ENCODE peak calls at places on chromosomes 16 and 17, in nine cellular contexts. One of them, this sample, is unnamed.

GRCh38 chr16:61887903-61888302 is 148.3 kb downstream of the CDH8 start:
- DNase-seq in HepG2: no peak
- DNase-seq in suprapubic skin: no peak
- DNase-seq in stomach: no peak
- DNase-seq in IMR-90: no peak
- DNase-seq in prostate gland: no peak
- DNase-seq in breast epithelium: no peak
- DNase-seq in tibial nerve: no peak
- DNase-seq in transverse colon: no peak
- DNase-seq in this sample: no peak

GRCh38 chr17:15119928-15120327 is 145.2 kb downstream of the PMP22 start:
- DNase-seq in HepG2: no peak
- DNase-seq in suprapubic skin: no peak
- DNase-seq in stomach: no peak
- DNase-seq in IMR-90: no peak
- DNase-seq in prostate gland: no peak
- DNase-seq in breast epithelium: no peak
- DNase-seq in tibial nerve: no peak
- DNase-seq in transverse colon: no peak
- DNase-seq in this sample: no peak

GRCh38 chr17:55549140-55549539 is 37.9 kb upstream of the SMIM36 start:
- DNase-seq in HepG2: peak; percentile 33
- DNase-seq in suprapubic skin: no peak
- DNase-seq in stomach: no peak
- DNase-seq in IMR-90: no peak
- DNase-seq in prostate gland: no peak
- DNase-seq in breast epithelium: no peak
- DNase-seq in tibial nerve: no peak
- DNase-seq in transverse colon: no peak
- DNase-seq in this sample: no peak

GRCh38 chr17:15403276-15403939 is 62.0 kb upstream of the TEKT3 start:
- DNase-seq in HepG2: no peak
- DNase-seq in suprapubic skin: no peak
- DNase-seq in stomach: no peak
- DNase-seq in IMR-90: peak; percentile 53
- DNase-seq in prostate gland: no peak
- DNase-seq in breast epithelium: no peak
- DNase-seq in tibial nerve: no peak
- DNase-seq in transverse colon: no peak
- DNase-seq in this sample: no peak

GRCh38 chr16:3023415-3023668 is 400 bp downstream of the HCFC1R1 start:
- DNase-seq in HepG2: no peak
- DNase-seq in suprapubic skin: no peak
- DNase-seq in stomach: no peak
- DNase-seq in IMR-90: peak; percentile 66
- DNase-seq in prostate gland: no peak
- DNase-seq in breast epithelium: peak; percentile 60
- DNase-seq in tibial nerve: no peak
- DNase-seq in transverse colon: no peak
- DNase-seq in this sample: peak; percentile 76

GRCh38 chr17:21689604-21690003 is 2.7 kb upstream of the KCNJ18 start:
- DNase-seq in HepG2: no peak
- DNase-seq in suprapubic skin: peak; percentile 80
- DNase-seq in stomach: no peak
- DNase-seq in IMR-90: peak; percentile 72
- DNase-seq in prostate gland: no peak
- DNase-seq in breast epithelium: no peak
- DNase-seq in tibial nerve: peak; percentile 47
- DNase-seq in transverse colon: no peak
- DNase-seq in this sample: no peak

GRCh38 chr17:39069114-39069756 is 82.2 kb downstream of the PLXDC1 start:
- DNase-seq in HepG2: peak; percentile 46
- DNase-seq in suprapubic skin: no peak
- DNase-seq in stomach: no peak
- DNase-seq in IMR-90: peak; percentile 54
- DNase-seq in prostate gland: peak; percentile 15
- DNase-seq in breast epithelium: no peak
- DNase-seq in tibial nerve: no peak
- DNase-seq in transverse colon: no peak
- DNase-seq in this sample: no peak

GRCh38 chr17:68456529-68457167 is 648 bp downstream of the WIPI1 start:
- DNase-seq in HepG2: peak; percentile 92
- DNase-seq in suprapubic skin: peak; percentile 90
- DNase-seq in stomach: peak; percentile 70
- DNase-seq in IMR-90: peak; percentile 90
- DNase-seq in prostate gland: peak; percentile 78
- DNase-seq in breast epithelium: peak; percentile 87
- DNase-seq in tibial nerve: peak; percentile 82
- DNase-seq in transverse colon: peak; percentile 82
- DNase-seq in this sample: peak; percentile 82

GRCh38 chr17:9056566-9056965 is 35.3 kb downstream of the NTN1 start:
- DNase-seq in HepG2: no peak
- DNase-seq in suprapubic skin: peak; percentile 89
- DNase-seq in stomach: no peak
- DNase-seq in IMR-90: no peak
- DNase-seq in prostate gland: no peak
- DNase-seq in breast epithelium: no peak
- DNase-seq in tibial nerve: peak; percentile 59
- DNase-seq in transverse colon: peak; percentile 13
- DNase-seq in this sample: peak; percentile 57

GRCh38 chr17:18953231-18953728 is 1.3 kb downstream of the SLC5A10 start:
- DNase-seq in HepG2: no peak
- DNase-seq in suprapubic skin: no peak
- DNase-seq in stomach: no peak
- DNase-seq in IMR-90: no peak
- DNase-seq in prostate gland: no peak
- DNase-seq in breast epithelium: no peak
- DNase-seq in tibial nerve: no peak
- DNase-seq in transverse colon: no peak
- DNase-seq in this sample: no peak

DNA sequence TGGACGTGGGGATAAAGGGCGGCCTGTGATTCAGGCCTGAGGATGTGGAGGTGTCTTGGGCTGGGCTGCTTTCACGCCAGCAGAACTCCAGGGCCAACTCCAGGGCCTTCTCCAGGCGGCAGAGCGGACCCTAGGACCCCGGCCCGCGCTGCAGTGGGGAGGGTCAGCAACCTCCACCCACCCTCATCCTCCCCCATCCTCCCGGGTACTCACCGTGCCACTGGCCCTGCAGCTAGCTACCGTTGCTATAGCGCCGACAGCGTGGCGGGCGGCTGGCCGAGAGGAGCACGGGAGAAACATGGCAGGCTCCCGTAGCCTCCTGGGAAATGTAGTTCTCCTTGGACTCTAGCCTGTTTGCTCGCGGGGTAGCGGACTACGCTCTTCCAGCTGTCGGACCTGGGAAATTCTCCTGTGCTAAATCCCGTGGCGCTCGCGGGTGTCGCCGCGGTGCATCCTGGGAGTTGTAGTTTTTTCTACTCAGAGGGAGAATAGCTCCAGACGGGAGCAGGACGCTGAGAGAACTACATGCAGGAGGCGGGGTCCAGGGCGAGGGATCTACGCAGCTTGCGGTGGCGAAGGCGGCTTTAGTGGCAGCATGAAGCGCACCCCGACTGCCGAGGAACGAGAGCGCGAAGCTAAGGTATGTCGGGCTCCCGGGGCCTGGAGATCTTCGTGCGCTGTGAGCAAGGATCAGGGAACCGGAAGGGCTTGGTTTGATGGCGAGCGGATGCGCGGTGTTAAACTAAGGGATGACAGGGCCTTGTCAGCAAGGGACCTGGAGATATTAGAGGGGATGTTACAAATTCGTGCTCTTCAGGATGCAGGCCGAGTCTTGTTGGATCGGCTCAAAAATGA is at the start of the genes FTO and RPGRIP1L:
- DNase-seq in HepG2: peak; percentile 99
- DNase-seq in suprapubic skin: peak; percentile 99
- DNase-seq in stomach: peak; percentile 99
- DNase-seq in IMR-90: peak; percentile 99
- DNase-seq in prostate gland: peak; percentile 100
- DNase-seq in breast epithelium: peak; percentile 99
- DNase-seq in tibial nerve: peak; percentile 100
- DNase-seq in transverse colon: peak; percentile 100
- DNase-seq in this sample: peak; percentile 97
- TF ChIP-seq POLR2A in HepG2: peak; percentile 32
- TF ChIP-seq POLR2A in suprapubic skin: no peak
- TF ChIP-seq POLR2A in stomach: no peak
- TF ChIP-seq POLR2A in IMR-90: no peak
- TF ChIP-seq POLR2A in prostate gland: peak; percentile 9
- TF ChIP-seq POLR2A in breast epithelium: peak; percentile 37
- TF ChIP-seq POLR2A in tibial nerve: peak; percentile 38
- TF ChIP-seq POLR2A in transverse colon: peak; percentile 34
- TF ChIP-seq POLR2A in this sample: no peak

DNA sequence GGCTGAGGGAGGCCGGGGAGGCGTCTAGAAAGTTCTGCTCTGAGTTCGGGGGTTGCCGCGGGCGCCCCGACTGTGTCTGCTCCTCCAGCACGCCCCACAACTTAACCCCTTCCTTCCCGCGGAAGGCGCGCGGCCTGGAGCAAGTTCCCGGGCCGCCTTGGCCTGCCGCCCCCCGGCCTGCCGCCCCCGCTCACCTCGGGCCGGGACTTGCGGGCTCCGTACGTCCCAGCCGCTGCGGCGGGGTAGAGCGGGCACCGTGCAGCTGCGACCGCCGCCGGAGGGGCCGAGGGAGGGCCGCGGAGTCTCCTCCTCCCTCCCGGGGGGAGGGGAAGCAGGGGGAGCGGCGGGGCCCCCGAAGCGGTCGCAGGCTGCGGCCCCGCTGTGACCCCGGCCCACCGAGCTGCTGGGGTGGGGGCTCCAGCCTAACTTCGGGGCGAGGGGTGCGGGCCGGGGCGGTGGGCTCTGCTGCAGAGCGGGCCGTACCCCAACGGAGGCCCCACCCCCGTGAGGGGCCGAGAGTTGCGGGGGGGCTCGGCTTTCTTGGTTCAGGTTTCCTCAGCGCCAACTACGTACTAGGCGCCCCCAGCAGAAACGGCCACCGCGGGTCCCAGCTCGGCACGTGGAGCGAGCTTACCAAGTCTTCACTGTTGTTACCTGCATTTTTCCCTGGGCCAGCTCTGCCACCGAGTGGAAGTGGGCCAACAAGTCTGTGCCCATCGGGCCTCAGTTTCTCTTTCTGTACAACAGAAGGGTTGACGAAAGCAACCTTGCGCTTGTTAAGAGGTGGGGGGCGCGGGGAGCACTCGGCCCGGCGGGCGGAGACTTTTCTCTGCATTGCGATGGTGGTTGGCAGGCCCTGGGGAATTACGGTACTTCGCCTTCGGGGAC is at the start of gene CCDC102A:
- DNase-seq in HepG2: no peak
- DNase-seq in suprapubic skin: no peak
- DNase-seq in stomach: peak; percentile 28
- DNase-seq in IMR-90: no peak
- DNase-seq in prostate gland: no peak
- DNase-seq in breast epithelium: peak; percentile 27
- DNase-seq in tibial nerve: no peak
- DNase-seq in transverse colon: no peak
- DNase-seq in this sample: peak; percentile 51
- H3K4me1 ChIP-seq in HepG2: peaks cover 54% of the 10 kb centered on the region
- H3K4me1 ChIP-seq in suprapubic skin: peaks cover 67% of the 10 kb centered on the region
- H3K4me1 ChIP-seq in stomach: peaks cover 49% of the 10 kb centered on the region
- H3K4me1 ChIP-seq in IMR-90: peaks cover 22% of the 10 kb centered on the region
- H3K4me1 ChIP-seq in prostate gland: peaks cover 18% of the 10 kb centered on the region
- H3K4me1 ChIP-seq in breast epithelium: peaks cover 23% of the 10 kb centered on the region
- H3K4me1 ChIP-seq in tibial nerve: peaks cover 32% of the 10 kb centered on the region
- H3K4me1 ChIP-seq in transverse colon: peaks cover 31% of the 10 kb centered on the region
- H3K4me1 ChIP-seq in this sample: no peaks in the 10 kb centered on the region

DNA sequence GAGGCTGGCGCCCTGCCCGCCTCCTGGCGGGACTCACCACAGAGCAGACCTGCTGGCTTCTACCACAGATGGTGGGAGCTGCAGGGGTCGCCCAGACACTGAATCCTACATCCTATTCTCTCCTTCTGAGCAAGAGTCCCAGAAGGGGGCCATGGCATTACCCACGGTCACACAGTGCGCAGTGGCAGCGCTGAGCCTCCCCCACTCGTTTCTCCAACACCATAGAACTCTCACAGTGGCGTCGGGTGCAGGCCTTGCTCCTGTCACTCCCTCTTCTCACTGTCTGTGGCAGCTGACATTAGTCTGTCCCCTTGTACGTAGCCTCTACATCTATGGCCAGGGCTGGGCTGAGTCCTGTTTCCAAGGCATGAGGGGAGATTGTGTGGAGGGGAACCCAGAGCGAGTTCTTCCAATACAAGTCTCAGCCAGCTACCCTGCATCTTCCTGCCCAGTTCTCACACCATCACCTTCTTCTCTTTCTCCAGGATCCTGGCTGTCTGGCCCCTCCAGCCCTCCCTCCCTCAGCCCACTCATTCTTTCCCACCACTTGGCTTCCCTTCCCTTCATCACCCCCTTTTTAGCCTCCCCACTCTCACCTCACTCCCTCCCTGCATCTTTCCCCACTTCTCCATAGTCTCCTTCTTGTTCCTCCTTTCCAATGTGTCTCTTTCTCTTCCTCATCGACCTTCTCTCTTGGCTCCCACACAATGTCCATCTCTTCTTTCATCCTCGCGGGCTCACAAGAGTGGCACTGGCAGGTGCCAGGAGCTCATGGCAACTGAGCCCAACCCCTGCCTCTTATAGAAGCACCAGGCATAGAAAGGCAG is 5.9 kb downstream of the UBTF start:
- DNase-seq in HepG2: no peak
- DNase-seq in suprapubic skin: no peak
- DNase-seq in stomach: no peak
- DNase-seq in IMR-90: no peak
- DNase-seq in prostate gland: no peak
- DNase-seq in breast epithelium: no peak
- DNase-seq in tibial nerve: no peak
- DNase-seq in transverse colon: no peak
- DNase-seq in this sample: no peak
- TF ChIP-seq POLR2A in HepG2: no peak
- TF ChIP-seq POLR2A in suprapubic skin: no peak
- TF ChIP-seq POLR2A in stomach: no peak
- TF ChIP-seq POLR2A in IMR-90: no peak
- TF ChIP-seq POLR2A in prostate gland: no peak
- TF ChIP-seq POLR2A in breast epithelium: no peak
- TF ChIP-seq POLR2A in tibial nerve: no peak
- TF ChIP-seq POLR2A in transverse colon: no peak
- TF ChIP-seq POLR2A in this sample: no peak

DNA sequence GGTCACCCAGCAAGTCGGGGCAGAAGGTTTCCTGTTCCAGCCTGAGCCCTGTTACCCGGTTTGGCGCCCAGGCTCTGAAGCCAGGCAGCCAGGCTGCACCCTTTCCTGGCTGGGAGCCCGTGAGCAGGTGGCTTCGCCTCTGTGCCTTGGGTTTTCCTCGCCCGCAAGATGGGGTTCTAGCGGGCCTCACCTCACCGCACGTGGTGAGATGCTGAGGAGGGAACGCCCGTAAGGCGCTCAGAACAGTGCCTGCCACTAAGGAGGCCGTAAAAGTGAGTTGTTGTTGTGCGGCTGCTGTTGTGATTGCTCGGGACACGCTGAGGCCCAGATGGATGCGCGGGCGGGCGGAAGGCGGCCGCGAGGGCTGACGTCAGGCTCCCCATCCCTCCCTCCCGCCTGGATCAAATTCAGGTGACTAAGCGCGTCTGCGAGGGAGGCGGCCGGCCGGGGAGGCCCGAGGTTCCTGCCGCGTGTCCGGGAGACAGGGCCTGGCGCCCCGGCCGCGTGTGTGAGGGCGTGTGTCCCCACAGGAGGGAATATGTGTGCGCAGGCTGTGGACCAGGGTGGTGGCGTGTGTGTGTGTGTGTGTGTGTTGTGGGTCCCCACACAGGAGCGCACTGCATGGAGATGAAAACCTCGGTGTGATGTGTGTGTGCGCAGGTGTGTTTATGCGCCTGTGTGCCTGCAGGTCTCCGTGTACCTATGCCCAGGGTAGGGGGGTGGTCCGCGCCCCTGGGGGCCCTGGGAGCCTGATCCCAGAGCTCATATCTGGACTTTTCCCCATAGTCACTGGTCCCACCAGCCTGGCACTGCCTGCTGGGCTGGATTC is 4.3 kb downstream of the CAMKK1 start:
- DNase-seq in HepG2: no peak
- DNase-seq in suprapubic skin: peak; percentile 93
- DNase-seq in stomach: peak; percentile 81
- DNase-seq in IMR-90: peak; percentile 94
- DNase-seq in prostate gland: peak; percentile 87
- DNase-seq in breast epithelium: peak; percentile 68
- DNase-seq in tibial nerve: peak; percentile 71
- DNase-seq in transverse colon: peak; percentile 85
- DNase-seq in this sample: no peak
- H3K4me1 ChIP-seq in HepG2: peaks cover 14% of the 10 kb centered on the region
- H3K4me1 ChIP-seq in suprapubic skin: peaks cover 83% of the 10 kb centered on the region
- H3K4me1 ChIP-seq in stomach: peaks cover 64% of the 10 kb centered on the region
- H3K4me1 ChIP-seq in IMR-90: peaks cover 49% of the 10 kb centered on the region
- H3K4me1 ChIP-seq in prostate gland: peaks cover 15% of the 10 kb centered on the region
- H3K4me1 ChIP-seq in breast epithelium: peaks cover 16% of the 10 kb centered on the region
- H3K4me1 ChIP-seq in tibial nerve: peaks cover 31% of the 10 kb centered on the region
- H3K4me1 ChIP-seq in transverse colon: peaks cover 54% of the 10 kb centered on the region
- H3K4me1 ChIP-seq in this sample: no peaks in the 10 kb centered on the region

This sample was measured in right lobe of liver.